ENCODE peak calls at places on chromosomes 1 and 21, in five cellular contexts. Q is H1, K is HepG2, T is GM12878, V is K562. B is an unnamed sample.
A peak's percentile ranks its signal among the peaks of the same experiment; 100 is the strongest.

GRCh38 chr1:247331172-247331525 is 518 bp downstream of the ZNF496 start:
- DNase-seq in Q (peak; percentile 80), K (peak; percentile 48), T (no peak), V (peak; percentile 91), B (peak; percentile 77)

GRCh38 chr1:14738647-14739046 is 140.2 kb downstream of the KAZN start:
- DNase-seq in Q (no peak), K (no peak), T (no peak), V (no peak), B (no peak)

GRCh38 chr1:1178794-1179331 is 5.2 kb downstream of the TTLL10 start:
- DNase-seq in Q (peak; percentile 46), K (no peak), T (no peak), V (no peak), B (no peak)

GRCh38 chr1:168488153-168488552 is 55.6 kb downstream of the XCL2 start:
- DNase-seq in Q (no peak), K (no peak), T (no peak), V (no peak), B (no peak)

GRCh38 chr21:46048926-46049889 is 48.7 kb upstream of the COL6A2 start:
- DNase-seq in Q (peak; percentile 47), K (no peak), T (no peak), V (no peak), B (peak; percentile 46)

GRCh38 chr1:236083650-236084385 is 18.9 kb upstream of the NID1 start:
- DNase-seq in Q (no peak), K (no peak), T (no peak), V (no peak), B (no peak)

GRCh38 chr1:52919051-52919719 is 2.4 kb downstream of the ECHDC2 start:
- DNase-seq in Q (no peak), K (no peak), T (no peak), V (no peak), B (no peak)

GRCh38 chr1:61337981-61338848 is 255.9 kb downstream of the NFIA start:
- DNase-seq in Q (no peak), K (peak; percentile 91), T (no peak), V (no peak), B (peak; percentile 69)

GRCh38 chr1:109548321-109549267 is at the start of gene GNAI3:
- DNase-seq in Q (peak; percentile 95), K (peak; percentile 94), T (peak; percentile 85), V (peak; percentile 95), B (peak; percentile 97)

GRCh38 chr1:155168456-155169210 is 4.5 kb downstream of the KRTCAP2 start:
- DNase-seq in Q (no peak), K (no peak), T (no peak), V (no peak), B (no peak)

GRCh38 chr1:16128338-16128741 is 27.5 kb downstream of the EPHA2 start:
- DNase-seq in Q (no peak), K (no peak), T (no peak), V (no peak), B (no peak)
- H3K27me3 ChIP-seq in Q (no peaks in the 10 kb centered on the region), K (no peaks in the 10 kb centered on the region), T (no peaks in the 10 kb centered on the region), V (peaks cover 33% of the 10 kb centered on the region), B (no peaks in the 10 kb centered on the region)

GRCh38 chr1:41664861-41665640 is 180.6 kb upstream of the EDN2 start:
- DNase-seq in Q (no peak), K (no peak), T (no peak), V (no peak), B (peak; percentile 38)

GRCh38 chr1:41661428-41662060 is 177.1 kb upstream of the EDN2 start:
- DNase-seq in Q (peak; percentile 53), K (no peak), T (no peak), V (no peak), B (peak; percentile 25)

GRCh38 chr1:41662061-41662655 is 177.7 kb upstream of the EDN2 start:
- DNase-seq in Q (peak; percentile 63), K (no peak), T (no peak), V (no peak), B (peak; percentile 64)

GRCh38 chr1:41662656-41663437 is 178.4 kb upstream of the EDN2 start:
- DNase-seq in Q (peak; percentile 62), K (no peak), T (no peak), V (no peak), B (peak; percentile 54)

GRCh38 chr1:41663671-41664400 is 179.4 kb upstream of the EDN2 start:
- DNase-seq in Q (no peak), K (no peak), T (no peak), V (no peak), B (no peak)
- TF ChIP-seq CREB1 in Q (no peak), K (no peak), T (no peak), V (no peak), B (no peak)

GRCh38 chr1:22402336-22403053 is 49.2 kb upstream of the ZBTB40 start:
- DNase-seq in Q (no peak), K (no peak), T (no peak), V (no peak), B (no peak)
- H3K27me3 ChIP-seq in Q (no peaks in the 10 kb centered on the region), K (peaks cover 5% of the 10 kb centered on the region), T (no peaks in the 10 kb centered on the region), V (peaks cover 57% of the 10 kb centered on the region), B (no peaks in the 10 kb centered on the region)

GRCh38 chr1:207744000-207744534 is 7.8 kb upstream of the CD46 start:
- DNase-seq in Q (no peak), K (no peak), T (no peak), V (no peak), B (no peak)

GRCh38 chr1:207745839-207746767 is 5.8 kb upstream of the CD46 start:
- DNase-seq in Q (no peak), K (no peak), T (no peak), V (peak; percentile 76), B (no peak)

GRCh38 chr1:207745285-207745684 is 6.6 kb upstream of the CD46 start:
- DNase-seq in Q (no peak), K (no peak), T (no peak), V (no peak), B (no peak)

GRCh38 chr1:207740224-207740623 is 11.6 kb upstream of the CD46 start:
- DNase-seq in Q (no peak), K (no peak), T (no peak), V (no peak), B (no peak)
- TF ChIP-seq CREB1 in Q (no peak), K (no peak), T (no peak), V (no peak), B (no peak)

GRCh38 chr21:32412162-32412997 is at the start of gene EVA1C:
- DNase-seq in Q (peak; percentile 79), K (no peak), T (no peak), V (no peak), B (peak; percentile 73)
- H3K27me3 ChIP-seq in Q (peaks cover 41% of the 10 kb centered on the region), K (peaks cover 5% of the 10 kb centered on the region), T (peaks cover 5% of the 10 kb centered on the region), V (peaks cover 64% of the 10 kb centered on the region), B (peaks cover 71% of the 10 kb centered on the region)

GRCh38 chr1:210741564-210741963 is 392.4 kb downstream of the KCNH1 start:
- DNase-seq in Q (no peak), K (no peak), T (no peak), V (no peak), B (peak; percentile 25)
- TF ChIP-seq CREB1 in Q (no peak), K (no peak), T (no peak), V (no peak), B (no peak)

DNA sequence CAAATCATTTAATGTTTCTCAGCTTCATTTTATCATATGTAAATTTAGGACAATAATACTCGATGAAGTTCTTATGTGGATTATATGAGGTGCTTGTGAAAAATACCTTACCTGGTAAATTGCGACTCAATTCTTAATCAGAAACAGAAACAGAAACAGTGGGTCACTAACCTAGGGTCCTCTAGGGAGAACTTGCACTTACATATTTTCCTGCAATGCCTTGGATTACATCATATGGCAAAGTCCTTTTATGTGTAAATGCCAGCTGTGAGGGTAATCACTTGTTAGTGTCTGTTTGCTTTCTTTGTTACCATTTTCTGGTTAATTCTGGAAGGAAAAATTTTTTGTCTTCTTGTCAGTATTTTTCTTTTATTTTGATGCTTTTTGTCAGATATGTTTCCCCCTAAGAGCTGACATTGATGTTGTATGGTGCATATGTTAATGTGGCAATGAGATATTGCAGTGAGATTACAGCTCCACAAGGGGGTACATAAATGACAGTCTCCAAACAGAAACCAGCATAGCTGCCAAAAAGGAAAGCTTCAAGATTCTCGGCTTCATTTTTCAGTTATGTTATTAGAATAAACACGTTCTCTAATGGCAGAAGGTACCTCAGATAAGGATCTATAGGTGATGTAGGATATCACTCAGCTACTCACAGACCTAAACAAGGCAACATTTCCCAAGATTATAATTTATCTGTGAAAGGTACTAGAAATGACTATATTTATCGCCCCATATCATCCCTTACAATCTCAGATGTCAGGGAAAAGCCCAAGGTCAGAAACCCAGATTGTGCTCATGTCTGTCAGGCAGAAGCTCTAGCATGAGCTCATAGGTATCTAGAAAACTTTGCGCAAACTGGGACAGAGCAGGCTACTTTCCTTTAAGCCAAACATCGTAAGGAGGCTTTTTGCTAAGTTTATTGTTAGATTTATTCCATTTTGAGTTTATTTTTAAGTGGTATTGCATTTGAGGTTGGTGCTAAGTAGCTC is 119.9 kb downstream of the FASLG start:
- DNase-seq in Q (no peak), K (no peak), T (peak; percentile 23), V (no peak), B (peak; percentile 21)
- H3K27me3 ChIP-seq in Q (no peaks in the 10 kb centered on the region), K (no peaks in the 10 kb centered on the region), T (peaks cover 8% of the 10 kb centered on the region), V (no peaks in the 10 kb centered on the region), B (no peaks in the 10 kb centered on the region)

DNA sequence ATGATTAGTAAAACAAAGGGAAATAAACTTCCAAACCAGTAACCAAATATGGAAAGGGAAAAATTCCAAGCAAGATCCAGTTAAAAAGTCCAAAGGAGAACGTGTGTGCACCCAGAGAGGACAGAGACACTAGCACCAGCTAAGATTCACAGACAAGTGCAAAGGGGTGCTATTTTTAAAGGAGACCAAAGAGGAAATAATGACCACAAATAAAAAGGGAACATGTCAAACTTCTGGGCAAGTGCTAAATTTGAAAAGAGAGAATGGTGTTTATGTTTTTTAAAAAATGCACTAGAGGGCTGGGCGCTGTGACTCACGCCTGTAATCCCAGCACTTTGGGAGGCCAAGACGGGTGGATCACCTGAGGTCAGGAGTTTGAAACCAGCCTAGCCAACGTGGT is 8.6 kb downstream of the JAM2 start:
- DNase-seq in Q (no peak), K (no peak), T (no peak), V (no peak), B (no peak)
- TF ChIP-seq CREB1 in Q (no peak), K (no peak), T (no peak), V (no peak), B (no peak)

GRCh38 chr1:18973446-18973955 is 17.0 kb upstream of the IFFO2 start:
- DNase-seq in Q (no peak), K (no peak), T (no peak), V (no peak), B (no peak)

GRCh38 chr1:18974005-18974404 is 17.5 kb upstream of the IFFO2 start:
- DNase-seq in Q (no peak), K (no peak), T (no peak), V (no peak), B (no peak)

GRCh38 chr1:18972991-18973390 is 16.5 kb upstream of the IFFO2 start:
- DNase-seq in Q (no peak), K (no peak), T (no peak), V (no peak), B (no peak)

GRCh38 chr1:18970762-18971161 is 14.3 kb upstream of the IFFO2 start:
- DNase-seq in Q (no peak), K (no peak), T (no peak), V (no peak), B (no peak)

DNA sequence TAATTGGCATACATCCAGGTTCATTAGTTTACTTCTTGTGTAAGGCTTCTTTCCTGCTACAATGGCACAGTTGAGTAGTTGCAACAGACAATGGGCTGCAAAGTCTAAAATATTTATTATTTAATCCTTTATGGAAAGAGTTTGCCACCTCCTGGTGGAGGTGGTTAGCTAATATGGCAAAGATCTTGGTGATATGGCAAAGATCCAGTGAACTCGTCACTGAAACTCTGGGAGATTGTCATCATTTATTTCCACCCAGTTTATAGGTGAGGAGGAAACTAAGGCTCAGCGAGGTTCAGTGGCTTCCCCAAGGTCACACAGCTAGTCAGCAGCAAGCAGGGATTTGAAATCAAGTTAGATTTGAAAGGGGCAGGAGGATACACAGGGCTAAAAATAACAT is 16.1 kb upstream of the IFFO2 start:
- DNase-seq in Q (no peak), K (no peak), T (no peak), V (no peak), B (no peak)
- H3K27me3 ChIP-seq in Q (no peaks in the 10 kb centered on the region), K (peaks cover 1% of the 10 kb centered on the region), T (peaks cover 3% of the 10 kb centered on the region), V (peaks cover 61% of the 10 kb centered on the region), B (no peaks in the 10 kb centered on the region)

B was measured in GM23338.